ENCODE peak calls at places on chromosomes 1 and 21, in seven cellular contexts. One of them, this sample, is unnamed.
A peak's percentile ranks its signal among the peaks of the same experiment; 100 is the strongest.

GRCh38 chr1:93471911-93472310 is 24.0 kb downstream of the FNBP1L start:
- DNase-seq in Caco-2: no peak
- DNase-seq in aorta: no peak
- DNase-seq in pancreas: no peak
- DNase-seq in naive thymus-derived CD4-positive, alpha-beta T cell: no peak
- DNase-seq in CD8-positive, alpha-beta memory T cell: no peak
- DNase-seq in foreskin keratinocyte: peak; percentile 6
- DNase-seq in this sample: no peak

GRCh38 chr21:15227919-15228318 is 163.1 kb upstream of the NRIP1 start:
- DNase-seq in Caco-2: no peak
- DNase-seq in aorta: no peak
- DNase-seq in pancreas: no peak
- DNase-seq in naive thymus-derived CD4-positive, alpha-beta T cell: no peak
- DNase-seq in CD8-positive, alpha-beta memory T cell: no peak
- DNase-seq in foreskin keratinocyte: no peak
- DNase-seq in this sample: no peak

GRCh38 chr1:174005032-174005431 is 17.1 kb downstream of the RC3H1 start:
- DNase-seq in Caco-2: no peak
- DNase-seq in aorta: no peak
- DNase-seq in pancreas: no peak
- DNase-seq in naive thymus-derived CD4-positive, alpha-beta T cell: no peak
- DNase-seq in CD8-positive, alpha-beta memory T cell: no peak
- DNase-seq in foreskin keratinocyte: peak; percentile 29
- DNase-seq in this sample: no peak

GRCh38 chr1:152886758-152887409 is 8.8 kb downstream of the SMCP start:
- DNase-seq in Caco-2: no peak
- DNase-seq in aorta: no peak
- DNase-seq in pancreas: no peak
- DNase-seq in naive thymus-derived CD4-positive, alpha-beta T cell: no peak
- DNase-seq in CD8-positive, alpha-beta memory T cell: no peak
- DNase-seq in foreskin keratinocyte: peak; percentile 75
- DNase-seq in this sample: no peak

GRCh38 chr21:42194863-42195262 is 24.1 kb upstream of the ABCG1 start:
- DNase-seq in Caco-2: no peak
- DNase-seq in aorta: no peak
- DNase-seq in pancreas: no peak
- DNase-seq in naive thymus-derived CD4-positive, alpha-beta T cell: no peak
- DNase-seq in CD8-positive, alpha-beta memory T cell: no peak
- DNase-seq in foreskin keratinocyte: no peak
- DNase-seq in this sample: no peak

GRCh38 chr1:151968791-151969399 is 24.8 kb downstream of the S100A10 start:
- DNase-seq in Caco-2: no peak
- DNase-seq in aorta: no peak
- DNase-seq in pancreas: no peak
- DNase-seq in naive thymus-derived CD4-positive, alpha-beta T cell: no peak
- DNase-seq in CD8-positive, alpha-beta memory T cell: no peak
- DNase-seq in foreskin keratinocyte: no peak
- DNase-seq in this sample: no peak

GRCh38 chr1:231628207-231628876 is 1.8 kb downstream of the DISC1 start:
- DNase-seq in Caco-2: no peak
- DNase-seq in aorta: no peak
- DNase-seq in pancreas: no peak
- DNase-seq in naive thymus-derived CD4-positive, alpha-beta T cell: no peak
- DNase-seq in CD8-positive, alpha-beta memory T cell: no peak
- DNase-seq in foreskin keratinocyte: peak; percentile 81
- DNase-seq in this sample: no peak

GRCh38 chr1:170665625-170666024 is 1.7 kb downstream of the PRRX1 start:
- DNase-seq in Caco-2: no peak
- DNase-seq in aorta: peak; percentile 80
- DNase-seq in pancreas: no peak
- DNase-seq in naive thymus-derived CD4-positive, alpha-beta T cell: no peak
- DNase-seq in CD8-positive, alpha-beta memory T cell: no peak
- DNase-seq in foreskin keratinocyte: no peak
- DNase-seq in this sample: no peak

GRCh38 chr1:80535446-80535845 is 1265.3 kb upstream of the ADGRL2 start:
- DNase-seq in Caco-2: no peak
- DNase-seq in aorta: no peak
- DNase-seq in pancreas: no peak
- DNase-seq in naive thymus-derived CD4-positive, alpha-beta T cell: no peak
- DNase-seq in CD8-positive, alpha-beta memory T cell: no peak
- DNase-seq in foreskin keratinocyte: no peak
- DNase-seq in this sample: no peak

GRCh38 chr1:225860107-225860506 is 22.1 kb downstream of the TMEM63A start:
- DNase-seq in Caco-2: no peak
- DNase-seq in aorta: no peak
- DNase-seq in pancreas: no peak
- DNase-seq in naive thymus-derived CD4-positive, alpha-beta T cell: no peak
- DNase-seq in CD8-positive, alpha-beta memory T cell: no peak
- DNase-seq in foreskin keratinocyte: no peak
- DNase-seq in this sample: no peak

GRCh38 chr1:93587354-93587753 is 94.3 kb downstream of the BCAR3 start:
- DNase-seq in Caco-2: no peak
- DNase-seq in aorta: no peak
- DNase-seq in pancreas: no peak
- DNase-seq in naive thymus-derived CD4-positive, alpha-beta T cell: no peak
- DNase-seq in CD8-positive, alpha-beta memory T cell: no peak
- DNase-seq in foreskin keratinocyte: no peak
- DNase-seq in this sample: no peak

GRCh38 chr1:90856608-90857007 is 139.5 kb upstream of the BARHL2 start:
- DNase-seq in Caco-2: no peak
- DNase-seq in aorta: no peak
- DNase-seq in pancreas: no peak
- DNase-seq in naive thymus-derived CD4-positive, alpha-beta T cell: no peak
- DNase-seq in CD8-positive, alpha-beta memory T cell: no peak
- DNase-seq in foreskin keratinocyte: no peak
- DNase-seq in this sample: no peak

GRCh38 chr1:119327066-119327435 is 41.5 kb upstream of the HAO2 start:
- DNase-seq in Caco-2: no peak
- DNase-seq in aorta: no peak
- DNase-seq in pancreas: no peak
- DNase-seq in naive thymus-derived CD4-positive, alpha-beta T cell: no peak
- DNase-seq in CD8-positive, alpha-beta memory T cell: no peak
- DNase-seq in foreskin keratinocyte: no peak
- DNase-seq in this sample: no peak

GRCh38 chr1:155186266-155186954 is 12.8 kb downstream of the TRIM46 start:
- DNase-seq in Caco-2: peak; percentile 38
- DNase-seq in aorta: no peak
- DNase-seq in pancreas: no peak
- DNase-seq in naive thymus-derived CD4-positive, alpha-beta T cell: no peak
- DNase-seq in CD8-positive, alpha-beta memory T cell: peak; percentile 24
- DNase-seq in foreskin keratinocyte: no peak
- DNase-seq in this sample: no peak

GRCh38 chr1:87754036-87754603 is 425.4 kb downstream of the LMO4 start:
- DNase-seq in Caco-2: no peak
- DNase-seq in aorta: no peak
- DNase-seq in pancreas: no peak
- DNase-seq in naive thymus-derived CD4-positive, alpha-beta T cell: no peak
- DNase-seq in CD8-positive, alpha-beta memory T cell: no peak
- DNase-seq in foreskin keratinocyte: no peak
- DNase-seq in this sample: no peak

DNA sequence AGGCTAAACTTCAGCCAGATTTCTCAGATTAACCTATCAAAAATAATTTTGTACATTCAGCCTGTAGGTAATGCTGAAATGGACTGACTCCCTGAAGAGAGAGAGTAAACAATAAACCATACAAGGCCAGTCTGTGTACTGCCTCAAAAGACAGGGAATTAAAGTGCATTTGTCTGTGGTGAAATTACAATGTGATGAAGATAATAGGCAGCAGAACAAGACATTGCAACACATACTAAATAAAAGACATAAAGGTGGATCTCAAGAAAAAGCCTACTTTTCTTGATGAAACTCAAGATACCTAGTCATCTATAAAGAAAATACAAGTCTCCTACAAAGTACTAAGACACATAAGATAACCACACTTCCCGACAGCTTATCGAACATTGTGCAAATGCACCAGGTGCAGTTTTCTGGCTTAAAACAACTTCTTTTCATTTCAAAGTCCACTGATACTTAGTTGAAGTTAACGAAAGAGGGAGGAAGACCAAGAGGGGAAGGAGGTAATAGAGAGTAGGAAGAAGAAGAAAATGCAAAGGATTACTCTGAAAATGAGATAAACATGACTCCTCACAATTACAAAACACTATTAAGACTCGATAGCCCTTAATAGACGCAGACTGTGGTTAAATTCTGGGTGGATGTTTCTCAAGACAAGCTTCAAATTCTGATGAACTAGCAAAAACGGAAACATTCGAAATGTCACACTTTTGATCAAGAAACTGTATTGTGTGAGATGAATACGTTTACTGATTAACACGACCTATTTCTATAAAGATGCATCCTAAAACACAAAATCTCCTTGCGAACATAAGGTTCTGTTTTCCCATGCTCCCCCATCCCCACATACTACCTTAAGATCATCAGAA is 2.0 kb downstream of the HNRNPR start:
- DNase-seq in Caco-2: no peak
- DNase-seq in aorta: no peak
- DNase-seq in pancreas: no peak
- DNase-seq in naive thymus-derived CD4-positive, alpha-beta T cell: no peak
- DNase-seq in CD8-positive, alpha-beta memory T cell: no peak
- DNase-seq in foreskin keratinocyte: no peak
- DNase-seq in this sample: no peak
- H3K4me1 ChIP-seq in Caco-2: peaks cover 19% of the 10 kb centered on the region
- H3K4me1 ChIP-seq in aorta: peaks cover 6% of the 10 kb centered on the region
- H3K4me1 ChIP-seq in pancreas: peaks cover 26% of the 10 kb centered on the region
- H3K4me1 ChIP-seq in naive thymus-derived CD4-positive, alpha-beta T cell: peaks cover 41% of the 10 kb centered on the region
- H3K4me1 ChIP-seq in CD8-positive, alpha-beta memory T cell: peaks cover 51% of the 10 kb centered on the region
- H3K4me1 ChIP-seq in foreskin keratinocyte: peaks cover 37% of the 10 kb centered on the region
- H3K4me1 ChIP-seq in this sample: peaks cover 25% of the 10 kb centered on the region

GRCh38 chr1:150258275-150258666 is 697 bp downstream of the CA14 start:
- DNase-seq in Caco-2: no peak
- DNase-seq in aorta: no peak
- DNase-seq in pancreas: no peak
- DNase-seq in naive thymus-derived CD4-positive, alpha-beta T cell: no peak
- DNase-seq in CD8-positive, alpha-beta memory T cell: no peak
- DNase-seq in foreskin keratinocyte: no peak
- DNase-seq in this sample: no peak
- H3K4me1 ChIP-seq in Caco-2: peaks cover 24% of the 10 kb centered on the region
- H3K4me1 ChIP-seq in aorta: peaks cover 3% of the 10 kb centered on the region
- H3K4me1 ChIP-seq in pancreas: no peaks in the 10 kb centered on the region
- H3K4me1 ChIP-seq in naive thymus-derived CD4-positive, alpha-beta T cell: peaks cover 8% of the 10 kb centered on the region
- H3K4me1 ChIP-seq in CD8-positive, alpha-beta memory T cell: peaks cover 12% of the 10 kb centered on the region
- H3K4me1 ChIP-seq in foreskin keratinocyte: peaks cover 22% of the 10 kb centered on the region
- H3K4me1 ChIP-seq in this sample: peaks cover 5% of the 10 kb centered on the region

GRCh38 chr21:29189358-29189757 is 58.9 kb downstream of the MAP3K7CL start:
- DNase-seq in Caco-2: no peak
- DNase-seq in aorta: no peak
- DNase-seq in pancreas: no peak
- DNase-seq in naive thymus-derived CD4-positive, alpha-beta T cell: no peak
- DNase-seq in CD8-positive, alpha-beta memory T cell: no peak
- DNase-seq in foreskin keratinocyte: no peak
- DNase-seq in this sample: no peak
- H3K4me1 ChIP-seq in Caco-2: peaks cover 16% of the 10 kb centered on the region
- H3K4me1 ChIP-seq in aorta: peaks cover 9% of the 10 kb centered on the region
- H3K4me1 ChIP-seq in pancreas: no peaks in the 10 kb centered on the region
- H3K4me1 ChIP-seq in naive thymus-derived CD4-positive, alpha-beta T cell: no peaks in the 10 kb centered on the region
- H3K4me1 ChIP-seq in CD8-positive, alpha-beta memory T cell: no peaks in the 10 kb centered on the region
- H3K4me1 ChIP-seq in foreskin keratinocyte: peaks cover 17% of the 10 kb centered on the region
- H3K4me1 ChIP-seq in this sample: no peaks in the 10 kb centered on the region

GRCh38 chr1:15852036-15852827 is 4.7 kb downstream of the SPEN start:
- DNase-seq in Caco-2: no peak
- DNase-seq in aorta: no peak
- DNase-seq in pancreas: no peak
- DNase-seq in naive thymus-derived CD4-positive, alpha-beta T cell: no peak
- DNase-seq in CD8-positive, alpha-beta memory T cell: no peak
- DNase-seq in foreskin keratinocyte: no peak
- DNase-seq in this sample: no peak

GRCh38 chr1:15851251-15852035 is 3.9 kb downstream of the SPEN start:
- DNase-seq in Caco-2: no peak
- DNase-seq in aorta: no peak
- DNase-seq in pancreas: no peak
- DNase-seq in naive thymus-derived CD4-positive, alpha-beta T cell: no peak
- DNase-seq in CD8-positive, alpha-beta memory T cell: no peak
- DNase-seq in foreskin keratinocyte: no peak
- DNase-seq in this sample: no peak

GRCh38 chr1:15850450-15851079 is 3.1 kb downstream of the SPEN start:
- DNase-seq in Caco-2: no peak
- DNase-seq in aorta: no peak
- DNase-seq in pancreas: no peak
- DNase-seq in naive thymus-derived CD4-positive, alpha-beta T cell: no peak
- DNase-seq in CD8-positive, alpha-beta memory T cell: no peak
- DNase-seq in foreskin keratinocyte: no peak
- DNase-seq in this sample: no peak

GRCh38 chr1:15849775-15850449 is 2.4 kb downstream of the SPEN start:
- DNase-seq in Caco-2: peak; percentile 79
- DNase-seq in aorta: no peak
- DNase-seq in pancreas: no peak
- DNase-seq in naive thymus-derived CD4-positive, alpha-beta T cell: peak; percentile 19
- DNase-seq in CD8-positive, alpha-beta memory T cell: no peak
- DNase-seq in foreskin keratinocyte: peak; percentile 51
- DNase-seq in this sample: peak; percentile 16

DNA sequence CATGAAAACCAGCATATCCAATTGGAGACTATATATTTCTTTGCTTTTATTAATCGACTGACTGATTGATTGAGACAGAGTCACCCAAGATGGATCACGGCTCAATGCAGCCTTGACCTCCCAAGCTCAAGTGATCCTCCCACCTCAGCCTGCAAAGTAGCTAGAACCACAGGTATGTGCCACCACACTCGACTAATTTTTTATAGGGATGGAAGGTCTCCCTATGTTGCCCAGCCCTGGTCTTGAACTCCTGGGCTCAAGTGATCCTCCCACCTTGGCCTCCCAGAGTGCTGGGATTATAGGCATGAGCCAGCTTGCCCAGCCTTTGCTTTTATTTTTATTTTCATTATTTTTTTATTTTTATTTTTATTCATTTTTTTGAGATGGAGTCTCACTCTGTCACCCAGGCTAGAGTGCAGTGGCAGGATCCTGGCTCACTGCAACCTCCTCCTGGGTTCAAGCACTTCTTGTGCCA is 5.4 kb downstream of the SPEN start:
- DNase-seq in Caco-2: no peak
- DNase-seq in aorta: no peak
- DNase-seq in pancreas: no peak
- DNase-seq in naive thymus-derived CD4-positive, alpha-beta T cell: no peak
- DNase-seq in CD8-positive, alpha-beta memory T cell: no peak
- DNase-seq in foreskin keratinocyte: no peak
- DNase-seq in this sample: no peak
- H3K4me1 ChIP-seq in Caco-2: peaks cover 14% of the 10 kb centered on the region
- H3K4me1 ChIP-seq in aorta: no peaks in the 10 kb centered on the region
- H3K4me1 ChIP-seq in pancreas: no peaks in the 10 kb centered on the region
- H3K4me1 ChIP-seq in naive thymus-derived CD4-positive, alpha-beta T cell: peaks cover 11% of the 10 kb centered on the region
- H3K4me1 ChIP-seq in CD8-positive, alpha-beta memory T cell: peaks cover 28% of the 10 kb centered on the region
- H3K4me1 ChIP-seq in foreskin keratinocyte: peaks cover 23% of the 10 kb centered on the region
- H3K4me1 ChIP-seq in this sample: peaks cover 7% of the 10 kb centered on the region

DNA sequence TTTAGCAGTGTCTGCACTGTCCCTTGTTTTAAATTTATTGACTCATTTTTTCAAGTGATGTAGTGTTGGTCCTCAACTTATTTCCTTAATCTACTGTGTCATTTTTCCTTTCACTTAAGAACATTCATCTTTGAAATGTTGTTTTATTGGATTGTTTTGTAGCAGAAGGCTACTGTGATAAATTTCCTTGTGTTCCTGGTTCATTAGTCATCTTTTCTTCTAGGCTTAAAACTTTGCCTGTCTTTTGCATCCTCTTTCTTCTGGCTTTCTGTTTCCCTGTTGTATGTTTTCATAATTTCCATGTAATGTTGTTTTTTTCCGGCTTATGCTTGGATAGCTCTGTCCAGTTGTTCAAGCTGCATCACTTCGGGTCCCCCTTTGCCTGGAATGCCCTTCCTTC is 61.9 kb downstream of the UBE2T start:
- DNase-seq in Caco-2: no peak
- DNase-seq in aorta: no peak
- DNase-seq in pancreas: no peak
- DNase-seq in naive thymus-derived CD4-positive, alpha-beta T cell: no peak
- DNase-seq in CD8-positive, alpha-beta memory T cell: no peak
- DNase-seq in foreskin keratinocyte: no peak
- DNase-seq in this sample: no peak
- H3K4me1 ChIP-seq in Caco-2: no peaks in the 10 kb centered on the region
- H3K4me1 ChIP-seq in aorta: peaks cover 7% of the 10 kb centered on the region
- H3K4me1 ChIP-seq in pancreas: no peaks in the 10 kb centered on the region
- H3K4me1 ChIP-seq in naive thymus-derived CD4-positive, alpha-beta T cell: no peaks in the 10 kb centered on the region
- H3K4me1 ChIP-seq in CD8-positive, alpha-beta memory T cell: peaks cover 11% of the 10 kb centered on the region
- H3K4me1 ChIP-seq in foreskin keratinocyte: peaks cover 49% of the 10 kb centered on the region
- H3K4me1 ChIP-seq in this sample: no peaks in the 10 kb centered on the region

This sample was measured in effector memory CD4-positive, alpha-beta T cell.